ENCODE peak calls at places on chromosomes 3 and 15, in ten cellular contexts. D, R, B, X, H, J, T, C, Z and N are unnamed samples.

GRCh38 chr15:48928877-48929538 is 34.7 kb downstream of the SHC4 start:
- DNase-seq in C (no peak), R (no peak), B (no peak), T (no peak), X (no peak), D (no peak), H (no peak), Z (no peak), J (no peak), N (no peak)

GRCh38 chr3:110094002-110094401 is 756.7 kb upstream of the DPPA4 start:
- DNase-seq in R (no peak), T (no peak), X (no peak), D (no peak), H (no peak), J (no peak), C (no peak), B (no peak), Z (no peak), N (no peak)

GRCh38 chr3:166582231-166582630 is 745.0 kb upstream of the BCHE start:
- DNase-seq in T (no peak), Z (no peak), X (no peak), D (no peak), C (no peak), R (no peak), B (no peak), J (no peak), H (no peak), N (no peak)

GRCh38 chr3:192892981-192893827 is 24.5 kb downstream of the MB21D2 start:
- DNase-seq in X (peak; percentile 10), T (peak; percentile 39), C (no peak), H (peak; percentile 84), B (no peak), D (no peak), R (no peak), Z (no peak), J (no peak), N (peak; percentile 75)

GRCh38 chr3:41881233-41881821 is 80.6 kb downstream of the ULK4 start:
- DNase-seq in D (no peak), C (no peak), Z (peak; percentile 23), X (peak; percentile 30), B (no peak), R (no peak), H (no peak), T (no peak), J (no peak), N (no peak)

GRCh38 chr3:195245531-195245951 is 25.4 kb downstream of the XXYLT1 start:
- DNase-seq in X (no peak), T (no peak), D (no peak), H (no peak), Z (no peak), B (no peak), C (peak; percentile 10), R (peak; percentile 37), J (peak; percentile 78), N (peak; percentile 5)

GRCh38 chr3:100467133-100467532 is 25.3 kb upstream of the TMEM45A start:
- DNase-seq in Z (no peak), B (no peak), J (no peak), T (no peak), D (no peak), H (no peak), C (no peak), X (no peak), R (no peak), N (no peak)

GRCh38 chr3:189827108-189827507 is 195.9 kb downstream of the TP63 start:
- DNase-seq in J (no peak), D (no peak), B (no peak), R (no peak), H (no peak), Z (no peak), T (no peak), C (no peak), X (no peak), N (no peak)

DNA sequence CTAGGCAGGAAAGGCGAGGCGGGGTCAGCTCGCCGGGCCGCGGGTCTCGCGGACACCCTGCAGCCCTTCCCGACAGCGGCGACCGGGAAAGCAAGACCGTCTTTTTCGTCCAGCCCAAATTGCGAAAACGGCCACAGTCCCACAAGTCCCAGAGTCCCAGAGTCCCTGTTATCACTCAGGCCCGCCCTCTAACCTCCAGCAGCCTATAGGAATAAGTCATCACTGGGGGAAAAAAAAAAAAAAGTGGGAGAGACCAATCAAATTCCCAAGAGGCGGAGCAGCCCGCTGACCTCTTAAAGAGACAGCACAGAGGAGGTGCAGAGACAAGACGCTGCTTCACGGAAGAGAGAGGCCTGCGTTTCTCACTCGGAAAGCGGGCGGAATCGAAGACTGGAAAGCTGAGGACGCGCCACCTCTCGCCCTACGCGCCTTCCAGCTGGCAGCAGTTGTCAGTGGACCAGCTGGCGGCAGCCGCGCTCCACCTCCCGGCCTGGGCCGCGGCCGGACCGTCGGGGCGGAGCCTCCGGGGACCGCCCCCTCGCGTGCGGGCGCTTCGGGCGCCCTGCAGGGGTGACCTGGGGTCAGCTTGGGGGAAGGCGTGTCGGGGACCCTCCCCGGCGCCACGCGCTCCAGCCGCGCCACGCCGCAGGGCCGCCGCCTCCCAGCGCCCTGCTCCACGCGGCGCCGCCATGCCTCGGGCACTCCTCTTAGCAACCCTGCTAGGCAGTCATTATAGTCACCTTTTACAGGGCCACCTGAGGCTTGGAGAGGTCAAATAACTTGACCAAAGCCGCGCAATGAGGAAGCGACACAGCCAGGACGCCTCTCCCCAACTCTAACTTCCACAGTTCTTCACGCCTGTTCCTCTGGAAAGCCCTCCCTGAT is at the start of gene TPRA1:
- DNase-seq in B (peak; percentile 80), J (peak; percentile 97), T (peak; percentile 90), Z (peak; percentile 98), R (peak; percentile 78), X (peak; percentile 92), H (peak; percentile 94), C (peak; percentile 84), D (peak; percentile 89), N (peak; percentile 92)
- TF ChIP-seq POLR2A in B (no peak), J (no peak), T (peak; percentile 43), Z (peak; percentile 86), R (no peak), X (peak; percentile 62), H (peak; percentile 80), C (peak; percentile 86), D (no peak), N (peak; percentile 39)

GRCh38 chr3:148601766-148602685 is 95.7 kb upstream of the AGTR1 start:
- DNase-seq in X (no peak), D (no peak), T (no peak), B (no peak), R (no peak), J (no peak), H (no peak), C (no peak), Z (peak; percentile 99), N (no peak)
- H3K27ac ChIP-seq in X (no peak overlapping the region), D (no peak overlapping the region), T (peak overlapping the region; percentile 73), B (no peak overlapping the region), R (peak overlapping the region; percentile 16), J (peak overlapping the region; percentile 56), H (no peak overlapping the region), C (no peak overlapping the region), Z (peak overlapping the region; percentile 100), N (no peak overlapping the region)

DNA sequence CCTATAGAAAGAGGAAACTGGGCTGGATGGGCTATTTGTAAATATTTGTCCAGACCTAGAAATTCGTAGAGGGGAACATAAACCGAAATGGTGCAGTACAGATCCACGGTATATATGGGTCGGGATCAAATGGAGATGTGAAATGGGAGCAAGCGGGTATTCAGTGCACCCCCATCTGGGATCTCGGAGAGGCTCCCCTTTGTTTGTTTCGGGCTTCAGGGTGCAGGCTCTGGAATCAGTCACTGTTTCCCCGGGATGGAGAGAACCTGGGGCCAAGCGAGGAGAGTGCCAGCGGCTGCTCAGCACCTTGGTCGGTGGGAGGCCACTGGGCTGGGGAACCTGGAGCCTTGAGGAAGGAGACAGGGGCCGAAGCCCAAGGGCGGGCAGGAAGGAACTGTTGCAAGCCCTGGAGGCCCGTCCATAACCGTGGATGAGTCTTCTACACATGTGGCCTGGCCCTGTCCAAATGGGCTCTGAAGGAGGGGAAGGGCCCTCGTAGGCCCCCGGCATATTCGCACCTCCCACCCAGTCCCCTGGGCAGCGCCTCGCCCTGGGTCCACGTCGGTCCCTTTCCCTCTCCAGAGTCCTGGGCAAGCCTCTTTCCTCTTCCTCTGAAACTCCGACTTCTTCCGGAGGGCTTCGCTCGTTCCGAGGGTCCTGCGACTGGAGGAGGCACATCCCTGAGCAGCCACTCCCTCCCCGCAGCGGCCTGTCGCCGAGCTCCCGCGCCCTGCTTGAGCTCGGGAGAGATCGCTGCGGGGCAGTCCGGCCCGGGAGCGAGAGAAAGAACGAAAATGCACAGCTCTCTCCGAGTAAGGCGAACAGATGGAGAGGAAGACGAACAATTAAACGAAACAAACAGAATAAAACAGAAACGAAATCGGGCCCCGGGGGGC is 3.0 kb downstream of the ISL2 start:
- DNase-seq in B (no peak), T (peak; percentile 23), D (no peak), H (no peak), C (no peak), J (no peak), Z (no peak), X (no peak), R (no peak), N (no peak)
- H3K4me3 ChIP-seq in B (peak overlapping the region; percentile 2), T (peak overlapping the region; percentile 28), D (peak overlapping the region; percentile 63), H (no peak overlapping the region), C (peak overlapping the region; percentile 19), J (peak overlapping the region; percentile 37), Z (no peak overlapping the region), X (peak overlapping the region; percentile 17), R (peak overlapping the region; percentile 41), N (peak overlapping the region; percentile 49)

GRCh38 chr3:129312671-129313414 is 34.2 kb downstream of the HMCES start:
- DNase-seq in D (no peak), Z (no peak), B (no peak), H (no peak), T (no peak), C (no peak), X (no peak), J (no peak), R (no peak), N (no peak)
- TF ChIP-seq POLR2A in D (no peak), Z (no peak), B (no peak), H (no peak), T (peak; percentile 12), C (no peak), X (no peak), J (no peak), R (no peak), N (no peak)

DNA sequence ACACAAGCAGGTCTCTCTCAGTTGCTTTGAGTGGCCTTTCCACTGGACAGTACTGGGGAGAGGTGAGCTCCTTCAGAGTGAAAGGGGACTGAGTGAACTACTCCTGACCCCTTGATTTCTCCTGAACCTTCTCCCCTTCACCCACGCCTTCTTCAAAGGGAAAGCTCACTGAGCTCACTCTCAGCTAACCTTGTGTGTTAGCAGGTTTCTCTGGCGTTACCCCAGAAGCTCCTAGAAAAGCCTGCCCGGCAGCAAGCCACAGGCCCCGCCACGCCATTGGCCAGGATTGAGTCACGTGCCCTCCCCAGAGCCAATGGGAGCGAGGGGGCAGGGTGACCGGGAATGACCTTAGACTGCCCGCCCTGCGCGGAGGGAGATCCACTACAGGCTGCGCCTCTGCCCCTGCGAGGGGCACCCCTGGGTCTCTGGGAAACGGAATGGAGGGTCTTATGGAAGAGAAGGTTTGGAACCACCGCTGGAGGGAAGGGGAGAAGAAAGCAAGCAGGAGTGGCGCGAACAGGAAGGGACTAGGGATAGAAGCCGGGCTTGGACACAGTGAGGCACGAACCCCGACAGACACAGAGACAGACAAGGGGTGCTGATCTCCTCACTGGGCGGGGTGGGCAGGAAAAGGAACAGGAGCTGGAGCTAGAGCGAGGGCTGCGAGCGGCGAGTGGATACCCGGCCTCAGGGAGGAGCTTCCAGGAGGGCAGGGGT is 17.4 kb upstream of the CLK3 start:
- DNase-seq in T (peak; percentile 95), J (peak; percentile 98), B (peak; percentile 62), R (peak; percentile 96), Z (peak; percentile 84), H (no peak), C (peak; percentile 94), X (peak; percentile 94), D (peak; percentile 96), N (peak; percentile 97)
- H3K27ac ChIP-seq in T (peak overlapping the region; percentile 88), J (peak overlapping the region; percentile 88), B (no peak overlapping the region), R (peak overlapping the region; percentile 87), Z (peak overlapping the region; percentile 83), H (peak overlapping the region; percentile 48), C (peak overlapping the region; percentile 88), X (peak overlapping the region; percentile 91), D (peak overlapping the region; percentile 89), N (peak overlapping the region; percentile 81)

GRCh38 chr15:92808611-92809063 is 91.5 kb upstream of the CHD2 start:
- DNase-seq in B (no peak), Z (no peak), X (no peak), C (peak; percentile 57), H (no peak), J (no peak), R (peak; percentile 75), T (no peak), D (no peak), N (peak; percentile 91)
- H3K4me3 ChIP-seq in B (peak overlapping the region; percentile 24), Z (peak overlapping the region; percentile 68), X (peak overlapping the region; percentile 48), C (peak overlapping the region; percentile 42), H (peak overlapping the region; percentile 39), J (peak overlapping the region; percentile 70), R (peak overlapping the region; percentile 67), T (peak overlapping the region; percentile 44), D (peak overlapping the region; percentile 60), N (peak overlapping the region; percentile 46)